ENCODE peak calls at places on chromosomes 4 and X, in six cellular contexts. B is stomach, D is MM.1S, J is ascending aorta, N is ovary, A is body of pancreas. V is an unnamed sample.

GRCh38 chr4:169345207-169345788 is 74.5 kb upstream of the SH3RF1 start:
- DNase-seq in A (no peak), J (no peak), N (no peak), B (no peak), D (no peak), V (no peak)

GRCh38 chrX:12978205-12979010 is 3.5 kb downstream of the TMSB4X start:
- DNase-seq in A (peak; percentile 64), N (peak; percentile 45), B (peak; percentile 75), D (peak; percentile 86), J (no peak), V (no peak)

GRCh38 chrX:138925330-138925729 is 213.8 kb upstream of the FGF13 start:
- DNase-seq in D (no peak), N (no peak), J (no peak), B (no peak), A (no peak), V (no peak)

GRCh38 chr4:3193531-3194203 is 55.3 kb upstream of the MSANTD1 start:
- DNase-seq in J (no peak), A (no peak), B (no peak), N (no peak), D (no peak), V (no peak)

GRCh38 chrX:20487227-20487626 is 220.5 kb upstream of the RPS6KA3 start:
- DNase-seq in N (no peak), A (no peak), J (no peak), D (no peak), B (no peak), V (no peak)

GRCh38 chrX:130020661-130021324 is 38.4 kb downstream of the BCORL1 start:
- DNase-seq in N (no peak), D (no peak), A (no peak), J (no peak), B (no peak), V (no peak)

GRCh38 chr4:143337600-143338287 is 1.1 kb downstream of the GAB1 start:
- DNase-seq in A (peak; percentile 53), J (no peak), N (peak; percentile 67), D (peak; percentile 61), B (peak; percentile 57), V (no peak)

GRCh38 chrX:9285342-9285771 is 179.5 kb upstream of the TBL1X start:
- DNase-seq in B (no peak), D (no peak), A (no peak), N (no peak), J (no peak), V (no peak)

GRCh38 chr4:88457307-88458090 is 580 bp downstream of the HERC5 start:
- DNase-seq in N (peak; percentile 74), D (peak; percentile 57), B (peak; percentile 54), J (no peak), A (peak; percentile 50), V (no peak)

GRCh38 chr4:151921371-151921770 is 160.6 kb upstream of the GATB start:
- DNase-seq in A (no peak), D (no peak), N (no peak), B (no peak), J (no peak), V (no peak)

GRCh38 chr4:151922306-151922705 is 161.5 kb upstream of the GATB start:
- DNase-seq in J (no peak), A (no peak), B (no peak), N (no peak), D (no peak), V (no peak)

GRCh38 chr4:151921811-151922210 is 161.0 kb upstream of the GATB start:
- DNase-seq in B (no peak), N (no peak), J (no peak), D (no peak), A (no peak), V (no peak)

GRCh38 chr4:151928112-151928511 is 167.3 kb upstream of the GATB start:
- DNase-seq in A (no peak), B (no peak), D (no peak), J (no peak), N (no peak), V (no peak)

DNA sequence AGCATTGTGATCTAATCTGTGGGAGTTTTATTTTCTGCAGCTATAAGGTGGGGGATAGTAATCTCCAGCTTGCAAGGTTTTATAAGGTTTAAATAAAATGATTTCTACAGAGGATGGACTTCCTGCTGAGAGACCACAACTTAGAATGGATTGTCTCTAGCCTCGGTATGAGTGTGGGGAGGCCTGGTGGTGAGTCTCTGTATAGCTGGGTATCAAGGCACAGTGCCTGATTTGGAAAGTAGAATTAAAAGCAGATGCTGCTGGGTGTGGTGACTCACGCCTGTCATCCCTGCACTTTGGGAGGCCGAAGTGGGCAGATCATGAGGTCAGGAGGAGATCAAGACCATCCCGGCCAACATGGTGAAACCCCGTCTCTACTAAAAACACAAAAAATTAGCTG is 162.0 kb upstream of the GATB start:
- DNase-seq in D (no peak), N (no peak), A (no peak), J (no peak), B (no peak), V (no peak)
- TF ChIP-seq CTCF in D (no peak), N (no peak), A (no peak), J (no peak), B (no peak), V (no peak)

DNA sequence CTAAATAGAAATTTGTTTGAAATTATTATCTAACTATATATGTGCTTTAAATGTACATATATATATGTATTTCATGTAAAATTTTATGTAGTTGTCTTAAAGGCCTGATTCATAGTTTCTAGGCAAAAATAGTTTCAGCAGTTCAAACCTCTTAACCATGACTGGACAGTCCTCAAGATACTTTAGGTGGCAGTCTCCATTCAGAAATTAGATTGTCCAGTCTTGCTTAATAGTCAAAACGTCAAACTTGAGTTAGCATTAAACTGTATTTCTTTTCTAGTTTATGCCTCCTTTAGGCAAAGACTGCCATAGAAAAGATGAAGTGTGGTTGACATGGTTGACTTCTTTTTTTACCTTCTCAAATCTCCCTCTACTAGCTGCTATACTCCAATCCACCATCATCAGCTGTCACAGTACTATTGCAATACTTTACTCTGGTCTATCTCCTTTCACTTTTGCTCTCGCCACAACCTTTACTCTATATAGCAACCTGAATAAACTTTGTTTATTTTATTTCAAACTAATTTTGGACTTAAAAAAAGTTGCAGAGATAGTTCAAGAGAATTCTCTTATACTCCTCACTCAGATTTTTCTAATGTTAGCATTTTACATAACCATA is 395.6 kb upstream of the DIPK2B start:
- DNase-seq in N (no peak), A (no peak), J (no peak), B (no peak), D (no peak), V (no peak)
- TF ChIP-seq CTCF in N (no peak), A (no peak), J (no peak), B (no peak), D (no peak), V (no peak)

DNA sequence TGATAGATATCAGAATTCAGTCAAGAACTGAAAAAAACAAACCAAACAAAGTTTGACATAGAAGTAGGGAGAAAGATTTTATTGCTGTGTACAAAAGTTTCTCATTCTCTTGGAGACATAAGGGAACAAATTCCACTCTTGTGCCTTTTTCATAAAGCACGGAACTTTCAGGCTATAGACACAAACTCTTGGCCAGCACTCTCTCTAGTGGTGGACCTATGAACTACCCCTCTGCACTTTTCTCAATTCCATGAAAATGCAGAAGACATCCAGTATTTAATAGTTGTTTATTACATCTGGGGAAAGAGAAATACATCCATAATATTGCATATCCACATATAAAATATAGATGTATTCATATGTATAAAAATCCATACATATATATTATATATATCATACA is 291.6 kb upstream of the HS3ST1 start:
- DNase-seq in J (no peak), B (no peak), N (no peak), D (peak; percentile 39), A (peak; percentile 12), V (no peak)
- TF ChIP-seq CTCF in J (peak; percentile 37), B (peak; percentile 69), N (no peak), D (peak; percentile 62), A (peak; percentile 52), V (no peak)

DNA sequence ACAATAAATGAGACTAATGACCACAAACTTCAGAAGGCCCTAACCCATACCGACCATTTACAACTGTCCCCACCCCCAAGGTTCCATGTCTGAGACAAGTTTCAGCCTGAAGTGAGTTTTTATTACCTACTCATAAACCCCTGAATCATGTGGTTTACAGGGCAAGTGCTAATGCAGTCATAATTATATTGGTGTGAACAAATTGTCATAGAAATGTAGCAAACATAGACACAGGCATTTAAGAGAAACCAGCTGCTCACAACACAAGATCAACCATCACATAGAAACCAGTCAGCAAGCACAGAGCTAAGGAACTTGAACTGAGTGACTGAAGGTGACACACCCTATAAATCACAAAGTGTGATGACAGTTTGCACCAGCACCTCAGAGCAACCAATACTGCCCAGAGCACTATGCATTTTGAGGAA is 173.8 kb upstream of the MID1 start:
- DNase-seq in J (no peak), A (no peak), N (no peak), B (no peak), D (no peak), V (no peak)
- TF ChIP-seq CTCF in J (no peak), A (no peak), N (no peak), B (no peak), D (no peak), V (no peak)

GRCh38 chr4:83644677-83645639 is 109.0 kb downstream of the GPAT3 start:
- DNase-seq in N (no peak), J (no peak), A (peak; percentile 51), B (no peak), D (peak; percentile 66), V (no peak)

GRCh38 chr4:83643036-83643435 is 107.1 kb downstream of the GPAT3 start:
- DNase-seq in D (no peak), J (no peak), A (no peak), B (no peak), N (no peak), V (no peak)

GRCh38 chr4:83636930-83637329 is 101.0 kb downstream of the GPAT3 start:
- DNase-seq in J (no peak), N (no peak), D (no peak), A (no peak), B (no peak), V (no peak)

DNA sequence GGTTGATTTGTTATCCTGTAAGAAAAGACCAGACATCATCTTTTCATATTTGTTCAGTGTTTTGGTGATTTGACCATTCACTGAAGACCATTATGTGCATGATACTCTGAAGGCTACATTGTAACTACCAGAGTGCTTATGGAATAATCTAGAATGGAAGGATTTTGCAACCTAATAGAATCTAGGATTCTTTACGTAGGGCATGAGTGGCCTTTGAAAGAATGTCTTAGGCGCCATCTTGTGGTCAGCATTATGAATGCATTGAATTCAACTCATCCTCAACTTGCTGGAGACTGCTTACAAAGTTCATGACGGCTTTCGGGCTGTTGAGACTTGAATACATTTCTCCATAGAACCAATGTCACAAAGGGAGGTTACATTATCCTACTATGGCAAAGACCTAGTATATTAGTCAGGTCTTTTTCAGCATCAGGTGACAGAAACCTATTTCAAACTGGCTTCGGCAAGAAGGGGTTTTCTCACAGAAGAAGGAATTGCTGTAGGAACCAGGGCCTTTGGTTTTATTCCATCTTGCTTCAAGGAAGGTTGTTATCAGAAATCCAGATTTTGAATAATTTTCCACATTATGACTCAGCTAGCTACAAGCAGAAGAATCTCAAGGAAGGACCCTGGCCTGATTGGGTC is 104.1 kb downstream of the GPAT3 start:
- DNase-seq in D (peak; percentile 69), A (peak; percentile 78), J (no peak), N (no peak), B (peak; percentile 56), V (no peak)
- TF ChIP-seq CTCF in D (peak; percentile 84), A (peak; percentile 83), J (peak; percentile 75), N (peak; percentile 81), B (peak; percentile 69), V (peak; percentile 55)

V was measured in omental fat pad.